ENCODE peak calls at places on chromosomes 6 and 20, in four cellular contexts. Q is keratinocyte, Y is K562, T is IMR-90. L is an unnamed sample. For H3K9me1, the result is how much of the 10 kb centered on the place peaks cover.

GRCh38 chr20:62031462-62032092 is 34.1 kb downstream of the TAF4 start:
- DNase-seq in Y (no peak), T (no peak), Q (no peak), L (no peak)

GRCh38 chr6:33694401-33694931 is 17.0 kb downstream of the UQCC2 start:
- DNase-seq in Q (peak), Y (no peak), T (peak), L (peak)

GRCh38 chr6:30443657-30444450 is 45.5 kb upstream of the HLA-E start:
- DNase-seq in T (peak), Q (no peak), Y (no peak), L (no peak)

GRCh38 chr6:17086469-17086868 is 15.4 kb upstream of the STMND1 start:
- DNase-seq in Y (peak), Q (peak), T (peak), L (peak)

GRCh38 chr6:81750660-81751387 is 1.7 kb downstream of the TENT5A start:
- DNase-seq in T (peak), Q (no peak), Y (no peak), L (no peak)

GRCh38 chr6:105886812-105887513 is 199.2 kb upstream of the PRDM1 start:
- DNase-seq in T (no peak), Y (no peak), Q (no peak), L (no peak)

GRCh38 chr6:143224516-143224915 is 163.8 kb downstream of the AIG1 start:
- DNase-seq in T (no peak), Q (no peak), Y (no peak), L (peak)

GRCh38 chr20:64099880-64100565 is 7.3 kb downstream of the NPBWR2 start:
- DNase-seq in Y (no peak), Q (no peak), T (no peak), L (no peak)

GRCh38 chr6:131379951-131380350 is 193.1 kb upstream of the ARG1 start:
- DNase-seq in Q (no peak), Y (no peak), T (peak), L (no peak)

GRCh38 chr6:113774122-113774835 is 82.9 kb upstream of the MARCKS start:
- DNase-seq in T (peak), Q (no peak), Y (no peak), L (peak)

GRCh38 chr6:146915671-146916127 is 288.5 kb upstream of the STXBP5 start:
- DNase-seq in T (peak), Q (no peak), Y (peak), L (peak)

GRCh38 chr20:49700411-49701185 is 13.1 kb downstream of the B4GALT5 start:
- DNase-seq in Y (peak), Q (no peak), T (peak), L (peak)

GRCh38 chr20:49115565-49115964 is 69.5 kb downstream of the CSE1L start:
- DNase-seq in T (peak), Q (no peak), Y (no peak), L (no peak)

GRCh38 chr6:116371384-116372209 is 850 bp downstream of the DSE start:
- DNase-seq in Q (no peak), Y (no peak), T (peak), L (peak)

GRCh38 chr20:54726687-54727086 is 251.3 kb downstream of the DOK5 start:
- DNase-seq in Q (no peak), T (no peak), Y (no peak), L (no peak)

GRCh38 chr6:37170273-37171140 is 555 bp downstream of the PIM1 start:
- DNase-seq in Q (no peak), T (peak), Y (no peak), L (peak)

GRCh38 chr6:163751032-163751525 is 336.6 kb downstream of the QKI start:
- DNase-seq in T (no peak), Y (peak), Q (no peak), L (no peak)

GRCh38 chr6:170152989-170153388 is 137.9 kb downstream of the DLL1 start:
- DNase-seq in Y (peak), T (no peak), Q (no peak), L (no peak)

GRCh38 chr6:110813813-110814487 is 1.3 kb downstream of the CDK19 start:
- DNase-seq in Y (no peak), T (no peak), Q (no peak), L (no peak)

GRCh38 chr6:71012871-71013456 is 56.1 kb upstream of the B3GAT2 start:
- DNase-seq in T (peak), Q (no peak), Y (peak), L (peak)

GRCh38 chr6:71015392-71015791 is 58.5 kb upstream of the B3GAT2 start:
- DNase-seq in Q (no peak), T (no peak), Y (no peak), L (no peak)

DNA sequence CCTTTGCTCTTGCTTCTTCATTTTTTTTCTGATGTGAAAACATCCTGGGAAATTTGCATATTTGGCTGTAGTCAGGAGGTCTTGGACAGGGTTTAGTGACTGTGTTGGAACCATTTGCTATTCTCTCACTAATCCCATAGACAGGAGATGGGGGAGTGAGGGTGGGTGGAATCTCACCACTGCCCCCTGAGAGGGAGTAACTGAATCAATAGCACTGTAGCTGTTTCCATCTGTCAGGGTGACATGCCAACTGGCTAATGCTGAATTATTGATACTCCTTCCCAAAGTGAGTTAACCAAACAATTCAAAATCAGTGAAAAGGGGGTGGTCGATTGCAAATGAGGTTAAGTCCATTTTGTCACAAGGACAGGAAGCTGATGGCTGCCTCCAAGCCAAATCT is 55.0 kb upstream of the B3GAT2 start:
- DNase-seq in Q (no peak), Y (no peak), T (no peak), L (no peak)
- H3K9ac ChIP-seq in Q (no peak), Y (no peak), T (no peak), L (no peak)

DNA sequence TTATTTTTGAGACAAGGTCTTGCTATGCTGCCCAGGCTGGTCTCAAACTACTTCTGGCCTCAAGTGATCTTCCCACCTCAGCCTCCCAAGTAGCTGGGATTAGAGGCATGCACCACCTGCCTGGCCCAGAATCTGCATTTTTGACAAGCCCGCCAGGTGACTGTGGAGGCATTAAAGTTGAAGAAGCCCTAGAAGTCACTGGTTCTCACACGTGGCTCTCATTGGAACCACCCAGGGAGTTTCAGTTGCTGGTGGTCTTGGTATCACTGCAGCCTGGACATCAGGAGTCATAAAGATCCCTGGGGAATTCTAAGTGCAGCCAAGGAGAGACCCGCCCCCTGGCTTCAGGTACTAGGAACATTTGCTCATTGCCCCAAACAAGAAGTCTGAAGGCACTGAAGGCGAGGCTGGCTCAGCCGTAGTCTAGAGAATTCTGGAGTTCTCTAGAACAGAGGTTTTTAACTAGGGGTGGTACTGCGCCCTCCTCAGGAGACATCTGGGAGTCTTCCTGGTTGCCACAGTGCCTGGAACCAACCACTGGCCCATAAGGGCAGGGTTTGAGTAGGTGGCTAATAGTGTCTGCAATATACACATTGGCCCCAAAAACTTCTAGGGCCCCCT is 182.8 kb downstream of the ZMYND8 start:
- DNase-seq in Q (no peak), T (no peak), Y (no peak), L (no peak)
- H3K9me1 ChIP-seq in Q (under half), T (under half), Y (under half), L (under half)

DNA sequence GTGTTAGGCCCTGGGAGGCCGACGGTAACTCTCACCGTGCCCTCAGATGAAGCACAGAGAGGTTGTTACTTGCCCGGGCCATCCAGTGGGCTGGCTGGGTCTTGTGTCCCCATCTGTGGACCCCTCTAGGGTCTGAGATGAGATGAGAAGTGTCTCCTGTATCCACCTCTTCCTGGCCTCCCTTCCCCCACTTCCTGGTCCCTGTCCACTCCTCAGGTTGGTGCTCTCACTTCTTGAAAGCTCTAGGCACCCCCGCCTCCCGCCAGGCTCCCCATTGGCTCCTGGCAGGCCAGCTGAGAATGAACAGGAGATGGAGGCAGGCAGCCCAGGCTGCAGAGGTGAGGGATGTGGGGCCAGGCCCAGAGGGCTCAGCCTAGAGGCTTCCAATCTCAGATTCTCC is 1.5 kb downstream of the MMP24OS start:
- DNase-seq in Q (no peak), Y (no peak), T (no peak), L (no peak)
- H3K9ac ChIP-seq in Q (peak), Y (no peak), T (peak), L (no peak)

GRCh38 chr6:28945360-28945759 is 21.6 kb upstream of the TRIM27 start:
- DNase-seq in Y (no peak), T (no peak), Q (no peak), L (no peak)
- H3K9me1 ChIP-seq in Y (under half), T (under half), Q (under half), L (under half)

GRCh38 chr6:152981989-152982767 is 663 bp downstream of the FBXO5 start:
- DNase-seq in Y (peak), Q (no peak), T (no peak), L (no peak)

GRCh38 chr6:152982768-152983636 is at the start of gene FBXO5:
- DNase-seq in Y (peak), T (peak), Q (peak), L (peak)

GRCh38 chr6:152986978-152987377 is 4.1 kb upstream of the FBXO5 start:
- DNase-seq in T (no peak), Y (no peak), Q (no peak), L (no peak)

GRCh38 chr6:152983637-152984386 is 971 bp upstream of the FBXO5 start:
- DNase-seq in T (peak), Y (peak), Q (peak), L (peak)

DNA sequence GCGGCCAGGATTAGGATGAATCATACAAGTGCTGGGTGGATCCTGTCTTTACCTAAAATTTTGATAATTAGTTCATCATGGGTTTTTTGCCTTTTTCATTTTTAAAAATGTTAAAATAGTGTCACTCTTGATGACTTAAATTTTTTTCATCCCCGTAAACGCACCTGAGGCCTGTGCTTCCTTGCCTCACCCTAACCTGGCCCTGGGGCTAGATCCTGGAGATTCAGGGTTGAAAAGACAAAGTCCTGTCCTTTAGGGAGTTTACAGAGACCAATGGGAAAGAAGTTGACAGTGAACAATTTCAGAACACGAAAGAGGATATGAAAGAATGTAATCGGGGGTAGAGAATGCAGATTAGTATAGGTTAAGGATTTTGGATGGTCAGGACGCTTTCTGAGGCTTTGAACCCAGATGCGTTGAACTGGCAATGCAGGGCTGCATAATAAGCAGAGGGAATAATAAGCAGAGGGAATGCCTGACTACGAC is 1.6 kb upstream of the FBXO5 start:
- DNase-seq in T (no peak), Y (no peak), Q (no peak), L (no peak)
- H3K9ac ChIP-seq in T (peak), Y (peak), Q (peak), L (peak)

DNA sequence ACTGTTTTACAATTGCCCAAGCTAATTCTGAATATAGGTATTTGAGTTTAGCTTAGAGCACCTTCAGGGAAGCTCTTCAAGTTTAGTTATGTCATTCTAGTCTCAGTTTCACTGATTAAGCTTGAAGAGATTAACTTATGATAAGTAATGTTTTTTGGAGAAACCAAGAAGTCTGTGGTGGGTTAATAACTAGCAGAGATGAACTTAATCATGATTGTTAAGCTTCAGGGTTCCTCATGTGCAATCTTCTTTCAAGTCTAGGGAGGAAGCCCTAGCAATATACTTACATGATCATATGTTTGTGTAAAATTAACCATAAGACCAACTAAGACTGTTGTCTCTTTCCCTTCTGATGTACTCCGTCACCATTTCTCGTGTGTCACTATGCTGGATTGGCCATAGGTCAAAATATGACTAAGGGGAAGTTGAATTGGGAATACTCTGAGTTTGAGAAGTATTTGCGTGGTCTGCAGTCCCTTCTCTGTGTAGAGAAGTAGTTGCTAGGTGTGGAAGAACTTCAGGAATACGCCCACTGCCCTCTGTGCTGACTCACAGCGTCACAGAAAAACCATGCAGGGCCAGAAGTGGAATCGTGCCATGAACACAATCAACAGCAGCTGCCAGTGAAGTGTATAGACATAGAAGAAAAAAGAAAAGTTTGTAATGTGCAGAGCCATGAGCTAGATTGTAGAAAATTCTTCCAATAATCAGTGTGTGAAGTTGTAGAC is 88.3 kb downstream of the SH3BGRL2 start:
- DNase-seq in Y (peak), Q (no peak), T (peak), L (peak)
- H3K9me1 ChIP-seq in Y (under half), Q (under half), T (under half), L (under half)

DNA sequence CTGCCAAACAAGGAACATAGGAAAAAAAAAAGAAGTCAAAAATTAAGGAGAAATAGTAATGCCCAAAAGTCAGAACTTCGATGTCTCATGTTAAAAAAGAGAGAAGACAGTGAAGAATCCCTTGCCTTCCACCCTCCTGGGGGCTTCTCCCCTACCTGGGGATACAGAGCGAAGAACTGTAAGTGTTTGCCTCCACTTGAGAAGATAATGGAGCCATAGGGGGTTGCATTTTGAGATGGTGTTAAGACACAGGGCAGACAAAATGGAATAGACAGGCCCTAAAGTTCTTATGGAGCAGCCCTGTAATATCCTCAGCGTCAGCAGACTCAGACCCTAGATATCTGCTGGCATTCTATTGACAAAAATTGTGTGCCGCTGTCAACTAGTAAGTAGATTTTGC is 222.2 kb upstream of the MAP3K7 start:
- DNase-seq in Y (no peak), T (no peak), Q (no peak), L (no peak)
- H3K9ac ChIP-seq in Y (no peak), T (no peak), Q (no peak), L (no peak)

DNA sequence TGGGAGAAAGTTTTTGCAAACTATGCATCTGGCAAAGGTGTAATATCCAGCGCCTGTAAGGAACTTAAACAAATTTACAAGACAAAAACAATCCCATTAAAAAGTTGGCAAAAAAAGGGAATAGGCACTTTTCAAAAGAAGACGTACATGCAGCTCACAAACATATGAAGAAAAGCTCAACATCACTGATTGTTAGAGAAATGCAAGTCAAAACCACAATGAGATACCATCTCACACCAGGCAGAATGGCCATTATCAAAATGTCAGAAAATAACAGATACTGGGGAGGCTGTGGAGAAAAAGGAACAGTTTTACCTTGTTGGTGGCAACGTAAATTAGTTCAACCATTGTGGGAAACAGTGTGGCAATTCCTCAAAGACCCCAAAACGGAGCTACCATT is 54.2 kb downstream of the TSBP1 start:
- DNase-seq in T (no peak), Y (no peak), Q (no peak), L (no peak)
- H3K9me1 ChIP-seq in T (under half), Y (under half), Q (under half), L (under half)

GRCh38 chr6:53614676-53615075 is 50.9 kb downstream of the KLHL31 start:
- DNase-seq in Q (no peak), Y (no peak), T (no peak), L (no peak)

GRCh38 chr6:53618219-53618618 is 47.3 kb downstream of the KLHL31 start:
- DNase-seq in Y (no peak), T (no peak), Q (no peak), L (no peak)

GRCh38 chr6:53611342-53611741 is 54.2 kb downstream of the KLHL31 start:
- DNase-seq in Y (no peak), T (peak), Q (no peak), L (no peak)

GRCh38 chr6:53616450-53617357 is 48.9 kb downstream of the KLHL31 start:
- DNase-seq in T (no peak), Y (no peak), Q (no peak), L (no peak)

GRCh38 chr6:53615633-53616449 is 49.7 kb downstream of the KLHL31 start:
- DNase-seq in T (peak), Q (peak), Y (peak), L (no peak)
- H3K9ac ChIP-seq in T (no peak), Q (peak), Y (peak), L (no peak)

DNA sequence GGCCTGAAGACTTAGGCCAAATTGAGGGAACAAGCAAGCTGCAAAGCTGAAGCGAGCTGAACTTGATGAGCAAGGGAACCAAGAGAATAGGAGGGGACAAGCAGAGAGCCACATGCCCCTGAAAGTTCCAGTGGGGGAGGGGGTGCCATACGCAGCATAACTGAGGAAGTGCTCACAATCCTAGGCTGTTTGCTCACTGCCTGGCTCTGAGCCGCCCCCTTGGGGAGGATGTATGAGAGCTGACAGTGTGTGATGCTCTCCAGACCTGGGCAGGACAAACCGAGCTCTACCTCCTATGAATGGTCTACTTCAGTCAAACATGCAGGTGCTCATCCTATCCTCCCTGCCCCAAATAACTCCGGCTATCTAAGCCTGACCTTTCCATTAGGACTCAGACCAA is 52.1 kb downstream of the FAXC start:
- DNase-seq in Y (no peak), T (no peak), Q (no peak), L (no peak)
- H3K9me1 ChIP-seq in Y (under half), T (under half), Q (under half), L (under half)

L was measured in endothelial cell of umbilical vein.